ENCODE peak calls at places on chromosomes 1 and 21, in six cellular contexts. One of them, this sample, is unnamed.

GRCh38 chr1:71660417-71660816 is 579.6 kb upstream of the ZRANB2 start:
- DNase-seq in A549: no peak
- DNase-seq in endodermal cell: no peak
- DNase-seq in mammary epithelial cell: peak
- DNase-seq in colonic mucosa: no peak
- DNase-seq in GM23338: no peak
- DNase-seq in this sample: no peak

GRCh38 chr1:183655562-183656075 is 2.5 kb upstream of the APOBEC4 start:
- DNase-seq in A549: peak
- DNase-seq in endodermal cell: peak
- DNase-seq in mammary epithelial cell: peak
- DNase-seq in colonic mucosa: peak
- DNase-seq in GM23338: peak
- DNase-seq in this sample: peak

GRCh38 chr21:26405071-26405470 is 168.0 kb downstream of the CYYR1 start:
- DNase-seq in A549: no peak
- DNase-seq in endodermal cell: no peak
- DNase-seq in mammary epithelial cell: peak
- DNase-seq in colonic mucosa: no peak
- DNase-seq in GM23338: peak
- DNase-seq in this sample: no peak

GRCh38 chr1:207032528-207033017 is at the start of gene C1orf116:
- DNase-seq in A549: peak
- DNase-seq in endodermal cell: peak
- DNase-seq in mammary epithelial cell: peak
- DNase-seq in colonic mucosa: peak
- DNase-seq in GM23338: peak
- DNase-seq in this sample: no peak

GRCh38 chr1:208027861-208028260 is 116.9 kb upstream of the CD34 start:
- DNase-seq in A549: no peak
- DNase-seq in endodermal cell: no peak
- DNase-seq in mammary epithelial cell: no peak
- DNase-seq in colonic mucosa: no peak
- DNase-seq in GM23338: no peak
- DNase-seq in this sample: no peak

GRCh38 chr1:192739476-192740184 is 69.2 kb upstream of the RGS2 start:
- DNase-seq in A549: no peak
- DNase-seq in endodermal cell: no peak
- DNase-seq in mammary epithelial cell: no peak
- DNase-seq in colonic mucosa: no peak
- DNase-seq in GM23338: peak
- DNase-seq in this sample: no peak

GRCh38 chr1:207848234-207848633 is 62.7 kb downstream of the CD34 start:
- DNase-seq in A549: peak
- DNase-seq in endodermal cell: no peak
- DNase-seq in mammary epithelial cell: peak
- DNase-seq in colonic mucosa: peak
- DNase-seq in GM23338: no peak
- DNase-seq in this sample: no peak

GRCh38 chr1:22398656-22399420 is 52.8 kb upstream of the ZBTB40 start:
- DNase-seq in A549: no peak
- DNase-seq in endodermal cell: no peak
- DNase-seq in mammary epithelial cell: no peak
- DNase-seq in colonic mucosa: no peak
- DNase-seq in GM23338: no peak
- DNase-seq in this sample: no peak

GRCh38 chr1:61050541-61051454 is 31.6 kb upstream of the NFIA start:
- DNase-seq in A549: no peak
- DNase-seq in endodermal cell: peak
- DNase-seq in mammary epithelial cell: no peak
- DNase-seq in colonic mucosa: peak
- DNase-seq in GM23338: peak
- DNase-seq in this sample: peak

GRCh38 chr1:23178931-23179330 is 10.3 kb upstream of the LUZP1 start:
- DNase-seq in A549: peak
- DNase-seq in endodermal cell: no peak
- DNase-seq in mammary epithelial cell: no peak
- DNase-seq in colonic mucosa: no peak
- DNase-seq in GM23338: peak
- DNase-seq in this sample: peak

GRCh38 chr1:41866285-41866684 is 52.4 kb downstream of the HIVEP3 start:
- DNase-seq in A549: no peak
- DNase-seq in endodermal cell: no peak
- DNase-seq in mammary epithelial cell: no peak
- DNase-seq in colonic mucosa: no peak
- DNase-seq in GM23338: no peak
- DNase-seq in this sample: no peak

GRCh38 chr1:149848811-149849210 is 50.6 kb upstream of the BOLA1 start:
- DNase-seq in A549: no peak
- DNase-seq in endodermal cell: no peak
- DNase-seq in mammary epithelial cell: no peak
- DNase-seq in colonic mucosa: no peak
- DNase-seq in GM23338: peak
- DNase-seq in this sample: no peak

GRCh38 chr1:109764561-109765482 is 1.1 kb upstream of the EPS8L3 start:
- DNase-seq in A549: no peak
- DNase-seq in endodermal cell: no peak
- DNase-seq in mammary epithelial cell: no peak
- DNase-seq in colonic mucosa: peak
- DNase-seq in GM23338: no peak
- DNase-seq in this sample: no peak

GRCh38 chr1:27418326-27418761 is 25.9 kb downstream of the GPR3 start:
- DNase-seq in A549: peak
- DNase-seq in endodermal cell: no peak
- DNase-seq in mammary epithelial cell: peak
- DNase-seq in colonic mucosa: peak
- DNase-seq in GM23338: no peak
- DNase-seq in this sample: peak

GRCh38 chr1:942411-942821 is 16.6 kb downstream of the NOC2L start:
- DNase-seq in A549: peak
- DNase-seq in endodermal cell: peak
- DNase-seq in mammary epithelial cell: no peak
- DNase-seq in colonic mucosa: no peak
- DNase-seq in GM23338: peak
- DNase-seq in this sample: no peak

GRCh38 chr1:180026556-180026955 is 71.9 kb downstream of the CEP350 start:
- DNase-seq in A549: no peak
- DNase-seq in endodermal cell: no peak
- DNase-seq in mammary epithelial cell: peak
- DNase-seq in colonic mucosa: no peak
- DNase-seq in GM23338: no peak
- DNase-seq in this sample: no peak

GRCh38 chr1:38328278-38329035 is 281.9 kb upstream of the POU3F1 start:
- DNase-seq in A549: no peak
- DNase-seq in endodermal cell: no peak
- DNase-seq in mammary epithelial cell: peak
- DNase-seq in colonic mucosa: no peak
- DNase-seq in GM23338: no peak
- DNase-seq in this sample: no peak

GRCh38 chr21:27586986-27587385 is 620.1 kb upstream of the ADAMTS5 start:
- DNase-seq in A549: no peak
- DNase-seq in endodermal cell: no peak
- DNase-seq in mammary epithelial cell: no peak
- DNase-seq in colonic mucosa: no peak
- DNase-seq in GM23338: no peak
- DNase-seq in this sample: no peak

GRCh38 chr1:3631330-3631729 is 6.5 kb downstream of the TPRG1L start:
- DNase-seq in A549: no peak
- DNase-seq in endodermal cell: no peak
- DNase-seq in mammary epithelial cell: no peak
- DNase-seq in colonic mucosa: no peak
- DNase-seq in GM23338: no peak
- DNase-seq in this sample: no peak

GRCh38 chr1:23756676-23757075 is 13.4 kb downstream of the ELOA start:
- DNase-seq in A549: no peak
- DNase-seq in endodermal cell: no peak
- DNase-seq in mammary epithelial cell: peak
- DNase-seq in colonic mucosa: no peak
- DNase-seq in GM23338: no peak
- DNase-seq in this sample: no peak

GRCh38 chr1:9629445-9630201 is 21.9 kb upstream of the PIK3CD start:
- DNase-seq in A549: no peak
- DNase-seq in endodermal cell: no peak
- DNase-seq in mammary epithelial cell: no peak
- DNase-seq in colonic mucosa: peak
- DNase-seq in GM23338: no peak
- DNase-seq in this sample: peak

GRCh38 chr1:92990828-92991227 is 29.6 kb upstream of the DIPK1A start:
- DNase-seq in A549: no peak
- DNase-seq in endodermal cell: no peak
- DNase-seq in mammary epithelial cell: no peak
- DNase-seq in colonic mucosa: no peak
- DNase-seq in GM23338: no peak
- DNase-seq in this sample: no peak

GRCh38 chr1:92987462-92987861 is 26.2 kb upstream of the DIPK1A start:
- DNase-seq in A549: no peak
- DNase-seq in endodermal cell: no peak
- DNase-seq in mammary epithelial cell: no peak
- DNase-seq in colonic mucosa: no peak
- DNase-seq in GM23338: no peak
- DNase-seq in this sample: no peak

GRCh38 chr1:92992066-92992465 is 30.8 kb upstream of the DIPK1A start:
- DNase-seq in A549: no peak
- DNase-seq in endodermal cell: no peak
- DNase-seq in mammary epithelial cell: peak
- DNase-seq in colonic mucosa: no peak
- DNase-seq in GM23338: no peak
- DNase-seq in this sample: no peak

GRCh38 chr1:92989936-92990582 is 28.8 kb upstream of the DIPK1A start:
- DNase-seq in A549: no peak
- DNase-seq in endodermal cell: no peak
- DNase-seq in mammary epithelial cell: peak
- DNase-seq in colonic mucosa: no peak
- DNase-seq in GM23338: no peak
- DNase-seq in this sample: no peak

DNA sequence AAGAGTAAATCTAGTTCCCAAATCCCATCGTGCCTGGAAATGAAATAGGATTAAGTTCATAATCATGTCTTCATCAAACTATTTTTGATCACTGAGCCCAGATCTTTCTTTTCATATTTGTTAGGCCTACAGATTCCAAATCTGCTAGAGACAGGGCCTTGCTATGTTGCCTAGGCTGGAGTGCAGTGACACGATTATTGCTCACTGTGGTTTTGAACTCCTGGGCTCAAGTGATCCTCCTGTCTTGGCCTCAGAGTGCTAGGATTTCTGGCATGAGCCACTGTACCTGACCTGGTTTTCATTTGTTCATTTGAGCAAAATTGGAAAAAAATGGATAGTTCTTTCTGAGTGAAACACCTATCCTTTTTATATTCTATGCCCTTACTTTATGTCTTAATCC is 28.0 kb upstream of the DIPK1A start:
- DNase-seq in A549: no peak
- DNase-seq in endodermal cell: no peak
- DNase-seq in mammary epithelial cell: peak
- DNase-seq in colonic mucosa: no peak
- DNase-seq in GM23338: no peak
- DNase-seq in this sample: no peak
- TF ChIP-seq CTCF in A549: no peak
- TF ChIP-seq CTCF in endodermal cell: no peak
- TF ChIP-seq CTCF in mammary epithelial cell: no peak
- TF ChIP-seq CTCF in colonic mucosa: no peak
- TF ChIP-seq CTCF in GM23338: no peak
- TF ChIP-seq CTCF in this sample: no peak

GRCh38 chr1:165697881-165698842 is at the start of gene ALDH9A1:
- DNase-seq in A549: peak
- DNase-seq in endodermal cell: peak
- DNase-seq in mammary epithelial cell: peak
- DNase-seq in colonic mucosa: peak
- DNase-seq in GM23338: peak
- DNase-seq in this sample: peak
- TF ChIP-seq CTCF in A549: peak
- TF ChIP-seq CTCF in endodermal cell: peak
- TF ChIP-seq CTCF in mammary epithelial cell: peak
- TF ChIP-seq CTCF in colonic mucosa: peak
- TF ChIP-seq CTCF in GM23338: peak
- TF ChIP-seq CTCF in this sample: peak

DNA sequence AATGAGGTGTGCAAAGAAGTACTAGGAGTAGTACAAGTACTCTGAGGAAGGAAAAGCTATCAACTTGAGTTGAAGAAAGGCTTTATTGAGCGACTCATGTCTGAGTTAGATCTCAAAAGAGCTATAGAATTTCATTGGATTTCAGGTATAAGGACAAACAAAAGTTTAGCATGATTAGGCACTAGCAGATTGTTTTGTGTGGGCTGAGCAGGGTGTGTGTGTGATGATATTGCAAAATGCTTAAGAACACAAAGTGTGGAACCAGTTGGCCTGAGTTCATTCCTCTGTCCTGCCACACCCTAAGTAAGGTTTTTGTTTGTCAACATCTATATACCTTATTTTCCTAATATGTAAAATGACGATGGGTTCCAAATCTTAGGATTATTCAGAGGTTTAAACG is 158.9 kb downstream of the KCNK2 start:
- DNase-seq in A549: no peak
- DNase-seq in endodermal cell: no peak
- DNase-seq in mammary epithelial cell: no peak
- DNase-seq in colonic mucosa: no peak
- DNase-seq in GM23338: no peak
- DNase-seq in this sample: no peak
- TF ChIP-seq CTCF in A549: no peak
- TF ChIP-seq CTCF in endodermal cell: no peak
- TF ChIP-seq CTCF in mammary epithelial cell: no peak
- TF ChIP-seq CTCF in colonic mucosa: no peak
- TF ChIP-seq CTCF in GM23338: no peak
- TF ChIP-seq CTCF in this sample: no peak

DNA sequence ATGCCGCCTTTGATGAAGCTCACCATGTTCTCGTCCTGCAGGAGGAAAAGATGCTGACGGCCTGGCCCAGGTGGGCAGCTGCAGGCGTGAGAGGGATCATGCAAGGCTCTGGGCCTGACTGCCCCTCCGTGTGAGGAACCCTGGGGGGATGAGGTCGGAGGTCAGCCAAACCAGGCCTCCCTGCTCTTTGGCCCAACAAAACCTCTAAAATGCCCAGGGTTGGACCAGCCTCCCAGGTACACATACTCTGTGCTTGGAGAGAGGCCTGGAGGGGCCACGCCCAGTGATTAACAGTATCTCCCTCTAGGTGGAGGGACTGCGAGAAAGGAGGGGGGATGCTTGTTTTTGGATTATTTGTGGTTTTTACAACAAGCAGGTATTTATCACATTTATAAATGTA is 21.1 kb downstream of the TTC39A start:
- DNase-seq in A549: no peak
- DNase-seq in endodermal cell: peak
- DNase-seq in mammary epithelial cell: no peak
- DNase-seq in colonic mucosa: no peak
- DNase-seq in GM23338: no peak
- DNase-seq in this sample: no peak
- TF ChIP-seq CTCF in A549: no peak
- TF ChIP-seq CTCF in endodermal cell: no peak
- TF ChIP-seq CTCF in mammary epithelial cell: no peak
- TF ChIP-seq CTCF in colonic mucosa: no peak
- TF ChIP-seq CTCF in GM23338: no peak
- TF ChIP-seq CTCF in this sample: no peak

DNA sequence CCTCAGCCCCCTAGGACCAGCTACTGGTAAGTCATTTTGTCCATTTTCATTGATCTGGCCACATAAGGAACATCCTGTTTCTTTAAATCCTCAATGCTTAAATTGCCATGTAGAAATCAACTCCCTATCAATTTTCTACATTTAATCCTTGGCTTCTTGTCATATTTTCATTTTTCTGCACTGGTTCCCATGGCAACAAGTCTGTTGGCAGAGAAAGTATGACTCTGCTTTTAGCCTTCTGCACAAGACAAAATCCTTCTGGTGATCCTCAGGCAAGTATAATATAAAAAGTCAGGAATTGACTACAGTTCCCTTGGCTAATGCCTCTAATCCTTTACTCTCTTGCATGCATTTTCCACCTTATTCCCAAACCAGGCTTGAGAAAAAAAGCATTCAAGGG is 65.0 kb downstream of the LRRC40 start:
- DNase-seq in A549: no peak
- DNase-seq in endodermal cell: no peak
- DNase-seq in mammary epithelial cell: no peak
- DNase-seq in colonic mucosa: no peak
- DNase-seq in GM23338: no peak
- DNase-seq in this sample: no peak
- TF ChIP-seq CTCF in A549: no peak
- TF ChIP-seq CTCF in endodermal cell: no peak
- TF ChIP-seq CTCF in mammary epithelial cell: no peak
- TF ChIP-seq CTCF in colonic mucosa: no peak
- TF ChIP-seq CTCF in GM23338: no peak
- TF ChIP-seq CTCF in this sample: no peak

This sample was measured in GM20000.